ENCODE peak calls at places on chromosomes 6 and 20, in four cellular contexts. Q is fibroblast of lung, K is WERI-Rb-1, M is ovary. E is an unnamed sample.

GRCh38 chr20:21246143-21246542 is 57.0 kb upstream of the XRN2 start:
- DNase-seq in Q (no peak), K (no peak), M (no peak), E (no peak)

GRCh38 chr20:53695797-53696527 is 102.3 kb upstream of the ZNF217 start:
- DNase-seq in Q (no peak), K (no peak), M (no peak), E (no peak)

GRCh38 chr6:81950877-81951276 is 198.4 kb upstream of the TENT5A start:
- DNase-seq in Q (peak), K (no peak), M (no peak), E (no peak)

GRCh38 chr6:62775427-62776022 is 435.7 kb upstream of the FKBP1C start:
- DNase-seq in Q (no peak), K (no peak), M (no peak), E (no peak)

GRCh38 chr6:1606533-1607235 is 3.0 kb upstream of the FOXC1 start:
- DNase-seq in Q (no peak), K (peak), M (no peak), E (no peak)

GRCh38 chr6:53704700-53705099 is 39.1 kb upstream of the KLHL31 start:
- DNase-seq in Q (no peak), K (no peak), M (no peak), E (no peak)

GRCh38 chr6:85459224-85459901 is 9.5 kb downstream of the NT5E start:
- DNase-seq in Q (peak), K (no peak), M (no peak), E (peak)

GRCh38 chr6:144150673-144151009 is 324 bp downstream of the STX11 start:
- DNase-seq in Q (peak), K (peak), M (peak), E (no peak)

GRCh38 chr6:41040101-41040910 is 1.3 kb upstream of the UNC5CL start:
- DNase-seq in Q (peak), K (no peak), M (no peak), E (no peak)

DNA sequence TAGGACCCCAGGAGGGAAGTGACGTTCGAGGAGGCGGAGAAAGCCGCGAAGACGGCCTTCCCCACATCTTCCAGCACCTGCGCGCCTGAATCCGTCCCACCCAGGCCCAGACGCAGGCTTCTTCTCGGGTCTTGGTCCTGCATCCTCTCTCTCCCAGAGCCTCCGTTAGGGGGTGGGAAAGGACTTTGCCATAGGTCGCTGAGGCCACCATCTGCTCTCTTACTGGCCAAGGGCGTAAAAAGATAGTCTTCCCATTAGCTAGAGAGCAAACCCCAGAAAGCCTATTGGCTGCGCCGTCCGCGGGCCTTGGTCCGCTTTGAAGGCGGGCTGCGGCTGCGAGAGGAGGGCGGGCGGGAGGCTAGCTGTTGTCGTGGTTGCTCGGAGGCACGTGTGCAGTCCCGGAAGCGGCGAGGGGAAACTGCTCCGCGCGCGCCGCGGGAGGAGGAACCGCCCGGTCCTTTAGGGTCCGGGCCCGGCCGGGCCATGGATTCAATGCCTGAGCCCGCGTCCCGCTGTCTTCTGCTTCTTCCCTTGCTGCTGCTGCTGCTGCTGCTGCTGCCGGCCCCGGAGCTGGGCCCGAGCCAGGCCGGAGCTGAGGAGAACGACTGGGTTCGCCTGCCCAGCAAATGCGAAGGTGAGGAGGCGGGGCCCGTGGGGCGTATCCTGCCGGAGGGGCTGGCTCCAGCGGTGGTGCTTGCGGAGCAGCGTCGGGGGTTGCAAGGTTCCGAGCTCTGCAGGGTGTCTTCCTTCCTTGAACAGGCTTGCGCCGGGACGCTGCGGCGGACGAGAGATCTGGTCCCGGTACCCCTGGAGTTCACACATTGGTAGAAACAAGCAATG is at the start of gene CNPY3:
- DNase-seq in Q (peak), K (peak), M (peak), E (peak)
- TF ChIP-seq CTCF in Q (no peak), K (peak), M (no peak), E (no peak)

DNA sequence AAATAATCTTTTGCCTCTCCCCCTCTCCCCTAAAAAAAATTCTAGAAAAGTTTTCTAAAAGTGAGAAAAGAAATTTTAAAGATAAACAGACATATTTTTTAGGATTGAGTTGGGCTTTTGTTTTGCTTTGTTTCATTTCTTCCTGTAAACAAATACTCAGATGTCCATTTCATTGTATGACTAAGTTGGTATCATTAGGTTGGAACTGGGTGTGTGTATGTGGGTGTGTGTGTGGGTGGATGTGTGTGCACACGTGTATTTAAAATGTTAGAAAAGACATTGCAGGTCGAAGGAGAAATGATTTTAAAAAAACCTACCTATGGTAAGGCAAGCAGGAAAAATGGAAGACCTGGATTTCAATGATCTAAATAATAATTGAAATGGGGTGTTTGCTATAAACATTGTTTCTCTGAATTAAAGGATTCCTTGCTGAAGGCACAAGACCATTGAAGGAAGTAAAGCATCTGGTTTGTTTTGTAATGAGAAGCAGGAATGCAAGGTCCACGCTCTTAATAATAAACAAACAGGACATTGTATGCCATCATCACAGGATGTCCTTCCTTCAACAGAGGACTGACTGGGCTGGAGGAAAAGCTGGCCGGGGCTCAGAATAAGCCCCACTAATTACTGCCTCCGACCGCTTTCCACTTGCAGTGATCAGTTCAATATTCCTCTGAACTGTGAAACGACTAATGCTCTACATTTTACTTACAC is 1.0 kb upstream of the PRDM1 start:
- DNase-seq in Q (peak), K (peak), M (no peak), E (no peak)
- H3K4me3 ChIP-seq in Q (peak), K (peak), M (peak), E (peak)

DNA sequence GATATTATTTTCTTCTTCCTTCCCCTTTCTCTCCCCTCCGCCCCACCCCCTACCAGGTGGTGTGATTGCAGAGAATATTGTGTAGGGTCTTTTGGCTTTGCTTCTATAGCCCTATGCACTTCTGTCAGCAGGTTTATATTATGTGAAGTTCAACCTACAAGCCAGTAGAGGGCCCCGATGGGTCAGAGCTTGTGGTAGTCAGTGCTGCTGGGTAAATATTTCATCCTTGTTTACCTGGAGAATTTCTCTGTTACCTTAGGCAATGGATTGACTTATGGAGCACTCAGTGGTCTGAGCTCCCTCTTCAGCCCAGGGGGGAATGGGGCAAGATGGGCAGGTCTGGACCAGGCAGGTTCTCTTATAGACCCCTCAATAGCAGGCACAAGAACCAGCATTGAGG is 720.9 kb downstream of the GRIK2 start:
- DNase-seq in Q (no peak), K (peak), M (no peak), E (no peak)
- TF ChIP-seq CTCF in Q (no peak), K (peak), M (no peak), E (no peak)

GRCh38 chr20:8389381-8390368 is 257.6 kb downstream of the PLCB1 start:
- DNase-seq in Q (peak), K (no peak), M (no peak), E (peak)
- H3K4me3 ChIP-seq in Q (no peak), K (no peak), M (no peak), E (no peak)

E was measured in astrocyte of the cerebellum.